ENCODE peak calls at places on chromosome 21, in five cellular contexts. One of them, this sample, is unnamed.

GRCh38 chr21:46098303-46099141 is 610 bp downstream of the COL6A2 start:
- DNase-seq in Peyer's patch: peak
- DNase-seq in OCI-LY7: no peak
- DNase-seq in brain microvascular endothelial cell: no peak
- DNase-seq in CD4-positive, alpha-beta memory T cell: no peak
- DNase-seq in this sample: peak

GRCh38 chr21:38930838-38931237 is 125.1 kb downstream of the ETS2 start:
- DNase-seq in brain microvascular endothelial cell: no peak
- DNase-seq in OCI-LY7: no peak
- DNase-seq in Peyer's patch: no peak
- DNase-seq in CD4-positive, alpha-beta memory T cell: no peak
- DNase-seq in this sample: no peak

GRCh38 chr21:36461918-36462486 is 17.9 kb downstream of the CLDN14 start:
- DNase-seq in brain microvascular endothelial cell: no peak
- DNase-seq in Peyer's patch: no peak
- DNase-seq in CD4-positive, alpha-beta memory T cell: no peak
- DNase-seq in OCI-LY7: no peak
- DNase-seq in this sample: no peak

GRCh38 chr21:14538477-14538876 is 7.6 kb downstream of the SAMSN1 start:
- DNase-seq in Peyer's patch: no peak
- DNase-seq in OCI-LY7: no peak
- DNase-seq in CD4-positive, alpha-beta memory T cell: no peak
- DNase-seq in brain microvascular endothelial cell: no peak
- DNase-seq in this sample: no peak

GRCh38 chr21:36478207-36478701 is 1.7 kb downstream of the CLDN14 start:
- DNase-seq in brain microvascular endothelial cell: peak
- DNase-seq in CD4-positive, alpha-beta memory T cell: no peak
- DNase-seq in OCI-LY7: no peak
- DNase-seq in Peyer's patch: no peak
- DNase-seq in this sample: no peak

GRCh38 chr21:44527983-44528633 is 11.9 kb downstream of the KRTAP10-1 start:
- DNase-seq in OCI-LY7: no peak
- DNase-seq in brain microvascular endothelial cell: no peak
- DNase-seq in CD4-positive, alpha-beta memory T cell: no peak
- DNase-seq in Peyer's patch: no peak
- DNase-seq in this sample: no peak

GRCh38 chr21:36504067-36505058 is 24.4 kb upstream of the CLDN14 start:
- DNase-seq in OCI-LY7: peak
- DNase-seq in CD4-positive, alpha-beta memory T cell: peak
- DNase-seq in brain microvascular endothelial cell: peak
- DNase-seq in Peyer's patch: peak
- DNase-seq in this sample: peak

GRCh38 chr21:46250146-46250725 is 21.7 kb upstream of the LSS start:
- DNase-seq in OCI-LY7: peak
- DNase-seq in brain microvascular endothelial cell: no peak
- DNase-seq in CD4-positive, alpha-beta memory T cell: no peak
- DNase-seq in Peyer's patch: no peak
- DNase-seq in this sample: no peak

GRCh38 chr21:45811136-45811535 is 167.6 kb downstream of the PCBP3 start:
- DNase-seq in OCI-LY7: no peak
- DNase-seq in brain microvascular endothelial cell: no peak
- DNase-seq in Peyer's patch: no peak
- DNase-seq in CD4-positive, alpha-beta memory T cell: no peak
- DNase-seq in this sample: no peak

GRCh38 chr21:44496900-44497550 is 41.7 kb downstream of the LRRC3 start:
- DNase-seq in OCI-LY7: no peak
- DNase-seq in CD4-positive, alpha-beta memory T cell: no peak
- DNase-seq in brain microvascular endothelial cell: no peak
- DNase-seq in Peyer's patch: no peak
- DNase-seq in this sample: no peak

DNA sequence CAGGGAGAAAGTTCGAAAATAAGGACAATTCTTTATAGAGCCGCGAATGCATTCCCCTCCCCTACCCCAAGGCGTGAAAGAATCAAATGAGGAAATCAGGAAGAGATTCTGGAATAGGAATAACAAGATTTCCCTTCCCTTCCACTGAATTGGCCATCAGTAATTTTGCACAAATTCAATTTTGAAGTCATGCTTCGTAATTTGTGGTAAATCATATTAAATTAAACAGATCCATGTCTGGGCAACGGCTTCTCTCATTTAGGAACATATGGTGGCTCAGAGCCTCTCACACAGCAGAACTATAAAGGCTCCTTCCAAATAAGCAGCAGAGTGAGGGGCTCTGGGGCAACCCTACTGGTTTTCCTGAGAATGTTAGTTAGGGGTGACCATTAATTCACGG is 152.9 kb downstream of the CLIC6 start:
- DNase-seq in OCI-LY7: no peak
- DNase-seq in brain microvascular endothelial cell: no peak
- DNase-seq in CD4-positive, alpha-beta memory T cell: no peak
- DNase-seq in Peyer's patch: no peak
- DNase-seq in this sample: no peak
- H3K27ac ChIP-seq in OCI-LY7: no peak
- H3K27ac ChIP-seq in brain microvascular endothelial cell: no peak
- H3K27ac ChIP-seq in CD4-positive, alpha-beta memory T cell: no peak
- H3K27ac ChIP-seq in Peyer's patch: no peak
- H3K27ac ChIP-seq in this sample: no peak

GRCh38 chr21:35036521-35037383 is 12.3 kb downstream of the RUNX1 start:
- DNase-seq in CD4-positive, alpha-beta memory T cell: no peak
- DNase-seq in OCI-LY7: no peak
- DNase-seq in brain microvascular endothelial cell: no peak
- DNase-seq in Peyer's patch: no peak
- DNase-seq in this sample: no peak
- H3K27ac ChIP-seq in CD4-positive, alpha-beta memory T cell: peak
- H3K27ac ChIP-seq in OCI-LY7: no peak
- H3K27ac ChIP-seq in brain microvascular endothelial cell: no peak
- H3K27ac ChIP-seq in Peyer's patch: no peak
- H3K27ac ChIP-seq in this sample: peak

DNA sequence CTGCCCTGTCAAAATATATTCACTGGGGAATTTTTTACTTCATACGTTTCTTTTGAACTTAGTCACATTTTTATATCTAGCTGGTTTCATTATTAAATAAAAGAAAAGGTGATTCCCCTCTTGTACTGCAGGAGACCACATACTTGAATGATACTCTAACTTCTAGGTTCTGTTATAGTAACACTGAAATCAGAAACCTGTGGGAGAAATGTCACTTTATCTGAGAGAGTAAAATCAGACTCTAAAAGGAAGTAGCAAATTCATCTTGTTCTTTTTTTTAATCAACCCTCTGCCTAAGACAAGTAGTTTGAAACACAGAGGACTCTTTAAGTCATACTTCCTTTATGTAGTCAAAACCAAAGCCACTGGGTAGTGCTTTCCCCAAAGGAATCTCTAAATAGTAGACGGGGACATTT is 34.4 kb downstream of the MRPL39 start:
- DNase-seq in OCI-LY7: peak
- DNase-seq in CD4-positive, alpha-beta memory T cell: peak
- DNase-seq in brain microvascular endothelial cell: no peak
- DNase-seq in Peyer's patch: no peak
- DNase-seq in this sample: no peak
- H3K27ac ChIP-seq in OCI-LY7: peak
- H3K27ac ChIP-seq in CD4-positive, alpha-beta memory T cell: peak
- H3K27ac ChIP-seq in brain microvascular endothelial cell: peak
- H3K27ac ChIP-seq in Peyer's patch: no peak
- H3K27ac ChIP-seq in this sample: peak

DNA sequence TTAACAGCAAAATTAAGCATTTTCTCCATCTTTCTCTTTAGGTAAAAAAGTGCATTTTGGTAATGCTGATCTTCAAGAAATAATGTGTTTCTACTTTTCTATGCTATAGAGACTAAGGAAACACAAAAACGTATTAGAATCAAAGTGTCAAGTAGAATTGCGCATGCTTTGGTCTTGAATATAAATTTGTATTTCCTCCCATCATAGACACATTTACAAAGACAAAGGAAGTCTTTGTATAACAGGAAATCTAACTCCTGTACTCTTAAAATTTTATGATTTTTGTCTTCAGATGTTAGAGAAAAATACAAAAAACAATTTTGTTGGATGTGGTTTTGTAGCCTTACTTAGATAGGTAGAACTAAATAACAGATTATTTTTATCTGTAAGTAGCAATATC is 1299.4 kb downstream of the NCAM2 start:
- DNase-seq in OCI-LY7: no peak
- DNase-seq in CD4-positive, alpha-beta memory T cell: no peak
- DNase-seq in Peyer's patch: no peak
- DNase-seq in brain microvascular endothelial cell: no peak
- DNase-seq in this sample: no peak
- H3K27ac ChIP-seq in OCI-LY7: no peak
- H3K27ac ChIP-seq in CD4-positive, alpha-beta memory T cell: no peak
- H3K27ac ChIP-seq in Peyer's patch: no peak
- H3K27ac ChIP-seq in brain microvascular endothelial cell: no peak
- H3K27ac ChIP-seq in this sample: no peak

DNA sequence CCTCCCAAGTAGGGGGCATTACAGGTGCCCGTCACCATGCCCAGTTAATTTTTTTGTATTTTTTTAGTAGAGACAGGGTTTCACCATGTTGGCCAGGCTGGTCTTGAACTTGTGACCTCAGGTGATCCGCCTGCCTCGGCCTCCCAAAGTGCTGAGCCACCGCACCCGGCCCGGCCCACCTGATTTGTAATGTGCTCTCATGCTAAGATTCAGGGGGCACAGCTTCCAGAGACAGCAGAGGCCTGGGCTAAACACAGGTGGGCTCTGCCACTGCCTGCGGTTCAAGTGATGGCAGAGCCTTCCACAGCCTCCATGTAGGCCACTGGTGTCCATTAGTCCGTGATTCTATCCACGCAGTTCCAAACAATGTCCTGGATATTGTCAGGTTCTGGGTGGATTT is 98.4 kb downstream of the PDE9A start:
- DNase-seq in OCI-LY7: no peak
- DNase-seq in Peyer's patch: no peak
- DNase-seq in brain microvascular endothelial cell: no peak
- DNase-seq in CD4-positive, alpha-beta memory T cell: no peak
- DNase-seq in this sample: no peak
- H3K27ac ChIP-seq in OCI-LY7: no peak
- H3K27ac ChIP-seq in Peyer's patch: no peak
- H3K27ac ChIP-seq in brain microvascular endothelial cell: no peak
- H3K27ac ChIP-seq in CD4-positive, alpha-beta memory T cell: no peak
- H3K27ac ChIP-seq in this sample: no peak

GRCh38 chr21:41931041-41931451 is 22.8 kb downstream of the C2CD2 start:
- DNase-seq in Peyer's patch: no peak
- DNase-seq in OCI-LY7: no peak
- DNase-seq in CD4-positive, alpha-beta memory T cell: no peak
- DNase-seq in brain microvascular endothelial cell: no peak
- DNase-seq in this sample: no peak

GRCh38 chr21:41928621-41929220 is 25.1 kb downstream of the C2CD2 start:
- DNase-seq in Peyer's patch: peak
- DNase-seq in OCI-LY7: peak
- DNase-seq in brain microvascular endothelial cell: no peak
- DNase-seq in CD4-positive, alpha-beta memory T cell: no peak
- DNase-seq in this sample: no peak

GRCh38 chr21:41927727-41928409 is 25.9 kb downstream of the C2CD2 start:
- DNase-seq in CD4-positive, alpha-beta memory T cell: no peak
- DNase-seq in brain microvascular endothelial cell: no peak
- DNase-seq in OCI-LY7: peak
- DNase-seq in Peyer's patch: no peak
- DNase-seq in this sample: no peak

GRCh38 chr21:41926807-41927171 is 27.0 kb downstream of the C2CD2 start:
- DNase-seq in Peyer's patch: no peak
- DNase-seq in brain microvascular endothelial cell: no peak
- DNase-seq in OCI-LY7: no peak
- DNase-seq in CD4-positive, alpha-beta memory T cell: no peak
- DNase-seq in this sample: no peak

GRCh38 chr21:41929248-41929647 is 24.6 kb downstream of the C2CD2 start:
- DNase-seq in CD4-positive, alpha-beta memory T cell: no peak
- DNase-seq in brain microvascular endothelial cell: no peak
- DNase-seq in OCI-LY7: peak
- DNase-seq in Peyer's patch: no peak
- DNase-seq in this sample: no peak
- H3K27ac ChIP-seq in CD4-positive, alpha-beta memory T cell: no peak
- H3K27ac ChIP-seq in brain microvascular endothelial cell: no peak
- H3K27ac ChIP-seq in OCI-LY7: peak
- H3K27ac ChIP-seq in Peyer's patch: peak
- H3K27ac ChIP-seq in this sample: no peak

DNA sequence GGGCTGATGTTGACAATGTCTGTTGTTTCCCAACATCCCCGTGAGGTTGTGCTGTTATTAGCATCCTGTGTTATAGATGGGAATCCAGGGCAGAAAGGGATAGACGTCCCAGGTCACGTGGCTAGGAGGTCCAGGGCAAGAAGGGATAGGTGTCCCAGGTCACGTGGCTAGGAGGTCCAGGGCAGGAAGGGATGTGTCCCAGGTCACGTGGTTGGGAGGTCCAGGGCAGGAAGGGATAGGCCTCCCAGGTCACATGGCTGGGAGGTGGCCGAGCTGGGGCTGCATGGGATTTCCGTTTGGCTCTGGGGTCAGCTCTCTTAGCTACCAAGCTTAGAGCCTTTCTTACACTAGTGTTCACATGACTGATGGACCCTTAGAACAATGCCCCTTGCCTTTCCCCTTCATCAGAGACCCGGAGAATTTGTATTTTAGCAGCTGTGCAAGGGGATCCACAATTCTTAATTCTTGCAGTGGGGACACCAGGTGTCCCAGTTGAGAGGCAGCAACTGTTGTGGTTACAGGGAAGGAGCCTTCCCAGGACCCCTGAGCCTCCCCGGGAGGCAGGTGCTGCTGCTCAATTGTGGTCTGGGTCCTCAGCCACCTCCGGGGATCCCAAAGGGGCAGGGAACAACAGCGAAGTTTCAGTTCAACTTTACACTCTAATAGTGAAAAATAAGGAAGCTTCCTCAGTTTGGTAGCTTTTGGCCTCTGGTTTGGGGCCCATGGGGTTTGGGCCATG is 69.2 kb downstream of the UMODL1 start:
- DNase-seq in Peyer's patch: no peak
- DNase-seq in brain microvascular endothelial cell: no peak
- DNase-seq in CD4-positive, alpha-beta memory T cell: no peak
- DNase-seq in OCI-LY7: no peak
- DNase-seq in this sample: no peak
- H3K27ac ChIP-seq in Peyer's patch: no peak
- H3K27ac ChIP-seq in brain microvascular endothelial cell: no peak
- H3K27ac ChIP-seq in CD4-positive, alpha-beta memory T cell: no peak
- H3K27ac ChIP-seq in OCI-LY7: no peak
- H3K27ac ChIP-seq in this sample: no peak

GRCh38 chr21:16492356-16492755 is 762.6 kb downstream of the USP25 start:
- DNase-seq in CD4-positive, alpha-beta memory T cell: no peak
- DNase-seq in Peyer's patch: no peak
- DNase-seq in OCI-LY7: no peak
- DNase-seq in brain microvascular endothelial cell: no peak
- DNase-seq in this sample: no peak
- H3K27ac ChIP-seq in CD4-positive, alpha-beta memory T cell: no peak
- H3K27ac ChIP-seq in Peyer's patch: no peak
- H3K27ac ChIP-seq in OCI-LY7: no peak
- H3K27ac ChIP-seq in brain microvascular endothelial cell: no peak
- H3K27ac ChIP-seq in this sample: no peak

DNA sequence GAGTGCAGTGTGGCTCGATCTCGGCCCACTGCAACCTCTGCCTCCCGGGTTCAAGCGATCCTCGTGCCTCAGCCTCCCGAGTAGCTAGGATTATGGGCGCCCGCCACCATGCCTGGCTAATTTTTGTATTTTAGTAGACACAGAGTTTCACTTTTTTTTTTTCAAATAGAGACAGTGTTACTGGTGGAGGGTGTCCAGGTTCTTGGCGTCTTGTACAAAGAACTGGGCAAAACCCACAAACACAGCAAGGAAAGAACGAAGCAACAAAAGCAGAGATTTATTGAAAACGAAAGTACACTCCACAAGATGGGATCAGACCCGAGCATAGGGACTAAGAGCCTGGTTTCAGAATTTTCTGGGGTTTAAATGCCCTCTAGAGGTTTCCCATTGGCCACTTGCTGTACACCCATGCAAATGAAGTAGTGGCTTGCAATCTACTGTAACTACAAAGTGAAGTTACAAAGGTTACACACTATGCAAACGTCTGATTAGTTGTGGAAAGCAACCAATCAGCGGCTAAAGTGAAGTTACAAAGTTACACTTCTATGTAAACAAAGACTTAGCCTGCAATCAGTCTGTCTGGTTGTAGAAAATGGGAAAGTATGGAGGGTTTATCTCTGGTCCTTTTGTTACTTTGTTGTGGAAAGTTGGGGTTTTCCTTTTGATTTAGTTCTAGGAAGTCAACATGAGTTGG is 199.1 kb downstream of the DYRK1A start:
- DNase-seq in Peyer's patch: no peak
- DNase-seq in CD4-positive, alpha-beta memory T cell: no peak
- DNase-seq in OCI-LY7: no peak
- DNase-seq in brain microvascular endothelial cell: no peak
- DNase-seq in this sample: no peak
- H3K27ac ChIP-seq in Peyer's patch: no peak
- H3K27ac ChIP-seq in CD4-positive, alpha-beta memory T cell: no peak
- H3K27ac ChIP-seq in OCI-LY7: no peak
- H3K27ac ChIP-seq in brain microvascular endothelial cell: no peak
- H3K27ac ChIP-seq in this sample: no peak

This sample was measured in CD8-positive, alpha-beta T cell.